ENCODE peak calls at places on chromosome 22, in five cellular contexts. U is fibroblast of pulmonary artery, Z is endothelial cell, Y is glutamatergic neuron, B is NCI-H1105. N is an unnamed sample.
A peak's percentile ranks its signal among the peaks of the same experiment; 100 is the strongest.

GRCh38 chr22:39439170-39439569 is 17.6 kb upstream of the MGAT3 start:
- DNase-seq in U (peak; percentile 82), Z (no peak), Y (no peak), B (no peak), N (no peak)

GRCh38 chr22:44595841-44596341 is 97.9 kb upstream of the RTL6 start:
- DNase-seq in U (peak; percentile 25), Z (no peak), Y (no peak), B (peak; percentile 57), N (peak; percentile 4)

GRCh38 chr22:30880181-30880601 is 88.4 kb downstream of the MORC2 start:
- DNase-seq in U (no peak), Z (no peak), Y (no peak), B (no peak), N (no peak)

GRCh38 chr22:43133401-43133800 is 9.8 kb downstream of the MCAT start:
- DNase-seq in U (no peak), Z (no peak), Y (no peak), B (no peak), N (no peak)

GRCh38 chr22:25177226-25177625 is 22.4 kb upstream of the CRYBB3 start:
- DNase-seq in U (no peak), Z (no peak), Y (no peak), B (no peak), N (no peak)

GRCh38 chr22:31970490-31971444 is 26.4 kb downstream of the YWHAH start:
- DNase-seq in U (peak; percentile 74), Z (peak; percentile 99), Y (peak; percentile 92), B (peak; percentile 62), N (peak; percentile 68)

GRCh38 chr22:49975543-49976389 is 15.2 kb downstream of the PIM3 start:
- DNase-seq in U (no peak), Z (peak; percentile 11), Y (peak; percentile 36), B (no peak), N (no peak)

GRCh38 chr22:21055880-21056319 is 10.2 kb downstream of the LRRC74B start:
- DNase-seq in U (no peak), Z (no peak), Y (no peak), B (no peak), N (no peak)

GRCh38 chr22:42581762-42582716 is 28.3 kb downstream of the SERHL2 start:
- DNase-seq in U (peak; percentile 74), Z (peak; percentile 79), Y (peak; percentile 89), B (peak; percentile 60), N (peak; percentile 41)

GRCh38 chr22:47188337-47189055 is 426.0 kb downstream of the TBC1D22A start:
- DNase-seq in U (no peak), Z (no peak), Y (no peak), B (no peak), N (no peak)

GRCh38 chr22:30044369-30044768 is 35.9 kb upstream of the HORMAD2 start:
- DNase-seq in U (peak; percentile 87), Z (no peak), Y (no peak), B (no peak), N (no peak)

GRCh38 chr22:35424761-35425160 is 24.8 kb downstream of the MCM5 start:
- DNase-seq in U (no peak), Z (no peak), Y (no peak), B (no peak), N (no peak)

GRCh38 chr22:23503736-23504440 is 76.2 kb downstream of the IGLL1 start:
- DNase-seq in U (no peak), Z (no peak), Y (no peak), B (no peak), N (no peak)

GRCh38 chr22:48361099-48361639 is 1466.5 kb downstream of the BRD1 start:
- DNase-seq in U (no peak), Z (no peak), Y (no peak), B (no peak), N (no peak)

GRCh38 chr22:44505796-44506354 is 7.8 kb upstream of the RTL6 start:
- DNase-seq in U (no peak), Z (no peak), Y (no peak), B (no peak), N (no peak)

GRCh38 chr22:35523167-35523928 is 17.3 kb upstream of the RASD2 start:
- DNase-seq in U (no peak), Z (no peak), Y (no peak), B (peak; percentile 62), N (no peak)

GRCh38 chr22:37781434-37782059 is 26.2 kb upstream of the GCAT start:
- DNase-seq in U (no peak), Z (no peak), Y (no peak), B (no peak), N (no peak)

GRCh38 chr22:32775957-32776356 is 25.5 kb upstream of the TIMP3 start:
- DNase-seq in U (no peak), Z (no peak), Y (no peak), B (no peak), N (no peak)